ENCODE peak calls at places on chromosomes 16 and 17, in seven cellular contexts. J, K, Q, C, M, N and X are unnamed samples.

GRCh38 chr16:84927621-84928591 is 83.4 kb downstream of the ZDHHC7 start:
- DNase-seq in J (no peak), Q (no peak), K (no peak), N (no peak), M (no peak), C (no peak), X (no peak)

GRCh38 chr17:38890410-38890746 is 20.5 kb downstream of the LASP1 start:
- DNase-seq in M (no peak), J (no peak), K (no peak), Q (no peak), N (no peak), C (no peak), X (no peak)

GRCh38 chr16:9256196-9256595 is 164.8 kb downstream of the HAPSTR1 start:
- DNase-seq in Q (no peak), M (no peak), K (peak), N (peak), C (no peak), J (peak), X (no peak)

GRCh38 chr17:82302991-82303943 is 14.1 kb downstream of the CD7 start:
- DNase-seq in K (no peak), M (no peak), C (no peak), N (no peak), Q (no peak), J (no peak), X (no peak)

GRCh38 chr17:41811549-41812175 is at the start of gene P3H4:
- DNase-seq in C (peak), N (peak), K (peak), M (no peak), J (peak), Q (peak), X (peak)

GRCh38 chr16:2597560-2597902 is 59.7 kb downstream of the PDPK1 start:
- DNase-seq in N (no peak), C (no peak), Q (no peak), M (no peak), J (peak), K (no peak), X (no peak)

GRCh38 chr16:56950881-56951771 is 10.6 kb upstream of the CETP start:
- DNase-seq in M (no peak), Q (no peak), K (peak), C (peak), N (peak), J (peak), X (peak)

GRCh38 chr16:75234856-75235696 is 16.3 kb downstream of the CTRB1 start:
- DNase-seq in K (no peak), M (no peak), Q (no peak), N (no peak), J (no peak), C (no peak), X (no peak)

GRCh38 chr17:30243568-30243967 is 8.1 kb upstream of the SLC6A4 start:
- DNase-seq in N (no peak), M (no peak), K (no peak), C (no peak), J (no peak), Q (no peak), X (no peak)

GRCh38 chr17:13044713-13045112 is 26.9 kb upstream of the ELAC2 start:
- DNase-seq in C (no peak), J (no peak), N (no peak), Q (no peak), K (no peak), M (peak), X (peak)

GRCh38 chr17:71330099-71330375 is 790.8 kb upstream of the SOX9 start:
- DNase-seq in M (no peak), Q (peak), K (no peak), C (no peak), N (no peak), J (no peak), X (peak)

GRCh38 chr17:48592097-48592496 is 1.5 kb downstream of the HOXB5 start:
- DNase-seq in J (no peak), K (no peak), C (no peak), Q (peak), M (no peak), N (no peak), X (no peak)

GRCh38 chr17:65359016-65359415 is 202.4 kb downstream of the AXIN2 start:
- DNase-seq in M (peak), N (no peak), C (peak), Q (peak), K (no peak), J (no peak), X (peak)

GRCh38 chr16:11359370-11359769 is 14.1 kb downstream of the RMI2 start:
- DNase-seq in M (no peak), N (no peak), C (peak), Q (peak), J (no peak), K (no peak), X (peak)

GRCh38 chr17:2405247-2405926 is 4.5 kb upstream of the MNT start:
- DNase-seq in N (no peak), Q (peak), M (no peak), K (peak), J (peak), C (peak), X (peak)

GRCh38 chr17:19867654-19868395 is at the start of gene ULK2:
- DNase-seq in C (peak), Q (peak), K (peak), J (peak), M (no peak), N (peak), X (peak)
- TF ChIP-seq CTCF in C (peak), Q (no peak), K (peak), J (no peak), M (no peak), N (peak), X (no peak)

DNA sequence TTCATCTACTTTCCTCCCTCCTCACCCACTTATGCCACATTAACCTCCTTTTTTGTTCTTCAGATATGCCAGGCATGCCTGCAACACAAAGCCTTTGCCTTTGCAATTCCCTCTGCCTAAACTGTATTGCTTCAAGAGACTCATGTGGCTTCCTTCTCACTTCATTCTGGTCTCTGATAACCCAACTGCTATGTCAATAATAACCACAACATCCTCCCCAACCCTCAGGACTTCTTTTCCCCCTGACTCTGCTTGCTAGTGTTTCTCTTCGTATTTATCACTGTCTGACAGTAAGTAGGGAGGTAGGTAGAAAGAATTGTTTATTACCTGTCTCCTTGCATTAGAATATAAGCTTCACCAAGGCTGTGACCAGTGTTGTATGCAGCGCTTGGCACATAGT is 22.4 kb downstream of the RBL2 start:
- DNase-seq in M (no peak), N (peak), K (no peak), J (no peak), Q (no peak), C (no peak), X (no peak)
- H3K4me3 ChIP-seq in M (no peak), N (no peak), K (no peak), J (no peak), Q (no peak), C (no peak), X (no peak)

GRCh38 chr17:45270828-45271418 is 9.0 kb upstream of the SPATA32 start:
- DNase-seq in N (peak), C (no peak), K (no peak), Q (no peak), M (no peak), J (no peak), X (no peak)
- TF ChIP-seq CTCF in N (peak), C (peak), K (peak), Q (peak), M (peak), J (peak), X (peak)

GRCh38 chr16:22194707-22195444 is 11.2 kb upstream of the EEF2K start:
- DNase-seq in J (no peak), M (no peak), C (no peak), Q (no peak), N (no peak), K (no peak), X (no peak)

GRCh38 chr16:22191089-22191965 is 14.8 kb upstream of the EEF2K start:
- DNase-seq in K (peak), N (peak), C (peak), M (peak), J (peak), Q (peak), X (peak)

GRCh38 chr16:22192261-22193133 is 13.6 kb upstream of the EEF2K start:
- DNase-seq in Q (peak), J (peak), M (peak), N (peak), K (no peak), C (peak), X (peak)

GRCh38 chr16:22191966-22192260 is 14.2 kb upstream of the EEF2K start:
- DNase-seq in Q (no peak), N (no peak), K (no peak), J (no peak), M (no peak), C (no peak), X (no peak)

GRCh38 chr16:22193134-22193411 is 13.0 kb upstream of the EEF2K start:
- DNase-seq in M (no peak), N (no peak), Q (no peak), C (no peak), J (no peak), K (no peak), X (no peak)
- H3K4me3 ChIP-seq in M (no peak), N (no peak), Q (peak), C (no peak), J (no peak), K (no peak), X (peak)

GRCh38 chr16:80852261-80852872 is 48.0 kb upstream of the CDYL2 start:
- DNase-seq in N (peak), C (peak), K (peak), M (no peak), J (no peak), Q (peak), X (peak)
- TF ChIP-seq CTCF in N (peak), C (peak), K (peak), M (peak), J (peak), Q (peak), X (peak)

GRCh38 chr17:79185671-79186070 is 111.0 kb downstream of the ENGASE start:
- DNase-seq in C (no peak), M (no peak), N (no peak), K (no peak), Q (no peak), J (no peak), X (no peak)

GRCh38 chr17:79186406-79186805 is 111.8 kb downstream of the ENGASE start:
- DNase-seq in M (no peak), Q (no peak), N (no peak), K (no peak), J (no peak), C (no peak), X (no peak)

GRCh38 chr17:79180358-79181005 is 105.9 kb downstream of the ENGASE start:
- DNase-seq in J (no peak), C (no peak), M (no peak), Q (no peak), K (no peak), N (no peak), X (no peak)

GRCh38 chr17:79182176-79183160 is 107.8 kb downstream of the ENGASE start:
- DNase-seq in M (no peak), Q (no peak), K (no peak), N (peak), J (no peak), C (no peak), X (no peak)

DNA sequence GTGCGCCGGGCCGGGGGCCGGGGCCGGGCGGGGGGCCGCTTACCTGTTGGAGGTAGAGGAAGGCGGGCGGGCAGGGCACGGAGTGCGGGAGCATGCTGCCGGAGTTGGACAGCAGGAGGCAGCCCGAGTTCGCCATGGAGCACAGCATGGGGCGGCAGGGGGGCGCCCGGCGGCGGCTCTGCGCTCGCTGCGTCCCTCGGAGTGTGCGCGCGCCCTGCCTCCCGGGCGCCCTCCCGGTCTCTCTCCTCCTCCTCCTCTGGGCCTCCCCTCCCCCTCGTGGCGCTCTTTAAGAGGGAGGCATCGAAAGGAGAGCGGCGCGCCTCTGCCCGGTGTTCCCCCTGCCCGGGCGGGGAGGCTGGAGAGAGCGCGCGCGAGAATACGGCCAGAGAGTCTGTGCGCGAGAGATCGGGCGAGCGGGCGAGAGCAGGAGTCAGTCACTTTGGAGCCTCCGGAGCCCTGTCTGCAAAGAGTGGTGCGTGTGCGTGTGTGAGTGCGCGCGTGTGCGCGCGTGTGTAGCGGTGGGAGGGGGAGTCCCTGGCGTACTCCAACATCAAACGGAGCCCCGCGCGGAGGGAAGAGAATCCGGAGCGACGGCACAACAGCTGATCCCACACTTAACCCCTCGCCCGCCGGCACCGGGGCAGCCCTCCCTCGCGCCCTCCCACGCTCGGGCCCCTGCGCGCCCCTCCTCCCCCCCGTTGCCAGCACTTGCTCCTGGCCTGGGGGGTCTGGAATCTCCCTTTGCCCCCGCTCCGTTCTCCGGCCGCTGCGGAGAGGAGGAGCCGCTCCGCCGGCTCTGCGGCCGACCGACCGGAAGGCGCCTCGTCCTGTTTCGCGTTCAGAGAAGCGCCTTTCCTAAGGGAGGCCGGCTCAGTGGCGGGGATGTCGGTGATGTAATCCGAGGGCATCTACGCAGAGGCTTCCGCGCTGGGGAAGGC is 108.9 kb downstream of the ENGASE start:
- DNase-seq in K (peak), M (no peak), N (peak), C (no peak), J (no peak), Q (no peak), X (no peak)
- H3K4me3 ChIP-seq in K (peak), M (no peak), N (peak), C (no peak), J (no peak), Q (no peak), X (no peak)

GRCh38 chr17:40316571-40317344 is 7.8 kb downstream of the RARA start:
- DNase-seq in J (peak), Q (peak), N (peak), C (peak), K (peak), M (no peak), X (peak)
- TF ChIP-seq CTCF in J (no peak), Q (no peak), N (peak), C (no peak), K (no peak), M (no peak), X (no peak)